ENCODE peak calls at places on chromosomes 11 and 22, in seven cellular contexts. L is CD4-positive, CD25-positive, alpha-beta regulatory T cell; Q is CD8-positive, alpha-beta T cell; Z is A549; W is neural progenitor cell; V is cardiac muscle cell; G is neuronal stem cell. J is an unnamed sample.
A peak's percentile ranks its signal among the peaks of the same experiment; 100 is the strongest.

GRCh38 chr11:44133335-44133946 is 38.0 kb downstream of the EXT2 start:
- DNase-seq in Z (peak; percentile 23), G (peak; percentile 37), W (peak; percentile 61), Q (no peak), L (peak; percentile 13), V (peak; percentile 69), J (no peak)

GRCh38 chr11:14305649-14306048 is 53.3 kb downstream of the RRAS2 start:
- DNase-seq in W (no peak), Z (no peak), Q (no peak), L (no peak), V (no peak), G (no peak), J (no peak)

GRCh38 chr11:129853508-129854228 is 38.0 kb downstream of the TMEM45B start:
- DNase-seq in Z (no peak), V (no peak), Q (peak; percentile 90), W (no peak), L (peak; percentile 91), G (no peak), J (no peak)

GRCh38 chr22:30860176-30861105 is 108.1 kb downstream of the MORC2 start:
- DNase-seq in V (no peak), Z (no peak), G (no peak), W (no peak), L (no peak), Q (no peak), J (no peak)

GRCh38 chr11:72569966-72570892 is 104.0 kb downstream of the PDE2A start:
- DNase-seq in W (no peak), V (no peak), L (peak; percentile 35), Q (no peak), G (no peak), Z (no peak), J (no peak)

GRCh38 chr11:65431452-65432132 is 9.0 kb downstream of the NEAT1 start:
- DNase-seq in W (no peak), Q (peak; percentile 70), Z (no peak), V (no peak), L (peak; percentile 73), G (no peak), J (no peak)

GRCh38 chr11:130772266-130773227 is 143.7 kb downstream of the SNX19 start:
- DNase-seq in V (no peak), W (no peak), Z (no peak), Q (no peak), G (no peak), L (no peak), J (no peak)

GRCh38 chr22:46596032-46596441 is 24.1 kb upstream of the GRAMD4 start:
- DNase-seq in G (no peak), Z (no peak), W (peak; percentile 1), V (no peak), Q (peak; percentile 6), L (no peak), J (no peak)

GRCh38 chr22:45204751-45205623 is 35.7 kb downstream of the KIAA0930 start:
- DNase-seq in L (no peak), Q (no peak), Z (no peak), W (no peak), V (no peak), G (no peak), J (no peak)

GRCh38 chr22:50537765-50538164 is 7.9 kb upstream of the KLHDC7B start:
- DNase-seq in L (no peak), W (no peak), Z (no peak), G (no peak), Q (no peak), V (no peak), J (no peak)

GRCh38 chr22:50542416-50542927 is 3.2 kb upstream of the KLHDC7B start:
- DNase-seq in G (no peak), V (no peak), L (no peak), Q (peak; percentile 14), Z (no peak), W (no peak), J (no peak)

GRCh38 chr22:50536231-50536630 is 6.4 kb upstream of the TYMP start:
- DNase-seq in L (no peak), Z (no peak), W (no peak), Q (no peak), V (no peak), G (no peak), J (no peak)

GRCh38 chr22:50544078-50544745 is 1.5 kb upstream of the KLHDC7B start:
- DNase-seq in V (peak; percentile 84), L (peak; percentile 85), Z (peak; percentile 85), Q (peak; percentile 81), W (peak; percentile 93), G (peak; percentile 69), J (no peak)

GRCh38 chr22:50540352-50540751 is 5.3 kb upstream of the KLHDC7B start:
- DNase-seq in W (no peak), Z (no peak), L (no peak), G (no peak), Q (peak; percentile 12), V (no peak), J (no peak)
- H3K4me1 ChIP-seq in W (no peaks in the 10 kb centered on the region), Z (peaks cover 60% of the 10 kb centered on the region), L (peaks cover 45% of the 10 kb centered on the region), G (no peaks in the 10 kb centered on the region), Q (peaks cover 35% of the 10 kb centered on the region), V (peaks cover 6% of the 10 kb centered on the region), J (peaks cover 91% of the 10 kb centered on the region)

GRCh38 chr11:58739725-58740430 is 8.1 kb upstream of the GLYAT start:
- DNase-seq in G (no peak), V (no peak), Z (no peak), L (no peak), Q (no peak), W (no peak), J (no peak)

GRCh38 chr11:58730507-58731089 is 1.1 kb downstream of the GLYAT start:
- DNase-seq in G (no peak), Q (no peak), V (no peak), Z (no peak), W (no peak), L (no peak), J (no peak)

GRCh38 chr11:58731819-58732218 is at the start of gene GLYAT:
- DNase-seq in G (no peak), W (no peak), L (no peak), Q (no peak), Z (no peak), V (no peak), J (no peak)

GRCh38 chr11:58740447-58740846 is 8.7 kb upstream of the GLYAT start:
- DNase-seq in Z (no peak), W (no peak), Q (no peak), G (no peak), L (no peak), V (no peak), J (no peak)

GRCh38 chr11:58734681-58735490 is 3.1 kb upstream of the GLYAT start:
- DNase-seq in Q (no peak), V (no peak), Z (no peak), L (no peak), G (no peak), W (no peak), J (no peak)
- H3K27ac ChIP-seq in Q (no peak overlapping the region), V (no peak overlapping the region), Z (no peak overlapping the region), L (no peak overlapping the region), G (no peak overlapping the region), W (no peak overlapping the region), J (no peak overlapping the region)

DNA sequence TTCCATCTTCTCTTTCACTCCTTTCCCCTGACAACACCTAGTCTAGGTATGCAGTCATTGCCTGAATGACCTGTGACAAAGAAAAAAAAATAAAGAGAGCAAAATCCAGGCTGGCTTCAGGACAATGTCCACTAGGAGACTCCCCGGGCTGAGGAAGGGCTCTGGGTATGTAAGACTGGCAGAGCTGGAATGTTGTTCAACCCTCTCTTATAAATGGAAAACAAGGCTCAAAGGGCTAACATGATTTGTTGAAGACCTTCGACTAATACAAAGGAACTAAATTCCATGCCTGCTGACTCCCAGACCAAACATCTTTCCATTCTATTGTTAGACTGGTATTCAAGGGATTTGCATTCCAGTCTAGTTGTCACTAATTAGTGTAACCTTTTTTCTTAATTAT is 122.2 kb downstream of the ARL14EP start:
- DNase-seq in Z (no peak), V (peak; percentile 49), W (peak; percentile 78), L (no peak), Q (no peak), G (peak; percentile 65), J (no peak)
- H3K4me1 ChIP-seq in Z (no peaks in the 10 kb centered on the region), V (peaks cover 22% of the 10 kb centered on the region), W (peaks cover 33% of the 10 kb centered on the region), L (no peaks in the 10 kb centered on the region), Q (no peaks in the 10 kb centered on the region), G (no peaks in the 10 kb centered on the region), J (no peaks in the 10 kb centered on the region)

DNA sequence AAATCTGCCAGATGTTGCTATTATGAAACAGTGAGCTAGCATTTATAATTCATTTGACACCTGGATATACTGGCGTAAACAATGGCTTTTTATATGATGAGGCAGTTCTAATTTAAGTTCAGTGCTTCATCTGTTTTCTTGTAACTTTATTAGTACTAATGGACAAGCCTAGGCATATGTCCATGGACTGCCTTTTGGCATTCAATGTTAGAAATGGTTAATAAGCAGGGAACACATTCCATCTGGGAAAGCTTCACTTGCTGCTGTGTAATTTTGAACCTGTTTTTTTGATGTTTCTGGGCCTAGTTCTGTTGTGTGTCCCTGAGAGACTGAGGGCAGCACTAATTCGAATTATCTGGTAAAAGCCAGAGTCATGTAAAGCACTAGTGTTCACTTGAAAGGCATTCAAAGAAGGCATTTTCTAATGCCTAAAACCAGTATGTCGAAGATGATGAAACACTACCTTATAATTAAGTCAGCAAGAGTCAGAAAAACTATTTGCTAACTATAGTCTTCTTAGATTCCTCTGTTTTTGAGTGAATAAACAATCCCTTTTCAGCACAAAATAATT is 138.5 kb downstream of the SWAP70 start:
- DNase-seq in Q (no peak), G (no peak), Z (no peak), L (no peak), W (no peak), V (no peak), J (no peak)
- H3K27ac ChIP-seq in Q (no peak overlapping the region), G (no peak overlapping the region), Z (peak overlapping the region; percentile 86), L (no peak overlapping the region), W (peak overlapping the region; percentile 6), V (peak overlapping the region; percentile 25), J (peak overlapping the region; percentile 75)

DNA sequence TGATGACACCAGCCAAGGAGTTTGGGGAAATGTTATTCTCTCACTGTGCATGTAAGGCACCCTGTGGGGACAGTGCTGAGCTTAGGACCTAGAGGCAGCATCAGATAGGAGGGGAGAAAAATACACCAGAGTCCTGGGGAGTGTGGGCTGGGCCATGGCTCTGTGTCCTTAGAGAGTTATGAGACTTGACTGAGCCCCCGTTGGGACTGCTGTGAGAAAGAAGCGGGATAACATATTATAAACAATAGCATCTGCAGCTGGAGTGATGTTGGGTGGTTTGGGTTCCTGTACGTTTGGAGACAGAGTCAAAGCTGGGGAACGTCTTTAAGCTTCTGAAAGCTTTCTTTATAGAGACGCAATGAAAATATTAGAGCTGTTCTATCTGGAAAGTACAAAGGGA is 90.9 kb upstream of the CRTAM start:
- DNase-seq in W (no peak), Q (no peak), Z (no peak), G (no peak), L (no peak), V (no peak), J (no peak)
- H3K4me1 ChIP-seq in W (peaks cover 18% of the 10 kb centered on the region), Q (peaks cover 77% of the 10 kb centered on the region), Z (peaks cover 16% of the 10 kb centered on the region), G (peaks cover 9% of the 10 kb centered on the region), L (peaks cover 82% of the 10 kb centered on the region), V (no peaks in the 10 kb centered on the region), J (peaks cover 3% of the 10 kb centered on the region)

GRCh38 chr22:28299760-28300159 is 379.9 kb downstream of the TTC28 start:
- DNase-seq in V (peak; percentile 12), Q (no peak), G (no peak), W (no peak), L (no peak), Z (no peak), J (no peak)
- H3K27ac ChIP-seq in V (no peak overlapping the region), Q (no peak overlapping the region), G (no peak overlapping the region), W (no peak overlapping the region), L (no peak overlapping the region), Z (no peak overlapping the region), J (no peak overlapping the region)